ENCODE peak calls at places on chromosomes 7 and 10, in five cellular contexts. T is HepG2, H is SK-N-SH, Z is K562, R is GM12878. Q is an unnamed sample.

GRCh38 chr10:72272689-72273409 is 875 bp upstream of the DDIT4 start:
- DNase-seq in T (peak), H (peak), Z (peak), R (no peak), Q (no peak)

GRCh38 chr7:2198760-2199159 is 34.0 kb downstream of the MAD1L1 start:
- DNase-seq in T (no peak), H (no peak), Z (no peak), R (no peak), Q (no peak)

GRCh38 chr7:81402227-81402626 is 367.6 kb downstream of the HGF start:
- DNase-seq in T (no peak), H (no peak), Z (no peak), R (no peak), Q (no peak)

GRCh38 chr10:91200314-91201212 is 19.9 kb upstream of the PCGF5 start:
- DNase-seq in T (no peak), H (no peak), Z (no peak), R (no peak), Q (no peak)

GRCh38 chr10:12107781-12108180 is 21.7 kb upstream of the SEC61A2 start:
- DNase-seq in T (no peak), H (no peak), Z (no peak), R (no peak), Q (no peak)

GRCh38 chr7:104160375-104160774 is 47.4 kb downstream of the ORC5 start:
- DNase-seq in T (no peak), H (peak), Z (peak), R (no peak), Q (no peak)

GRCh38 chr10:46079831-46080585 is 33.9 kb upstream of the MSMB start:
- DNase-seq in T (no peak), H (no peak), Z (no peak), R (no peak), Q (peak)

GRCh38 chr10:71077796-71078453 is 134.4 kb upstream of the UNC5B start:
- DNase-seq in T (no peak), H (no peak), Z (no peak), R (no peak), Q (no peak)

GRCh38 chr7:19648791-19649190 is 60.0 kb downstream of the POLR1F start:
- DNase-seq in T (no peak), H (no peak), Z (no peak), R (no peak), Q (no peak)

GRCh38 chr10:46560381-46560780 is 3.9 kb upstream of the GPRIN2 start:
- DNase-seq in T (no peak), H (no peak), Z (no peak), R (no peak), Q (no peak)

GRCh38 chr10:48450233-48450810 is 143.8 kb downstream of the MAPK8 start:
- DNase-seq in T (no peak), H (no peak), Z (no peak), R (no peak), Q (no peak)

GRCh38 chr10:95387383-95387782 is 96.6 kb upstream of the PDLIM1 start:
- DNase-seq in T (no peak), H (no peak), Z (no peak), R (no peak), Q (no peak)

GRCh38 chr10:59276928-59277327 is 85.4 kb downstream of the FAM13C start:
- DNase-seq in T (no peak), H (no peak), Z (no peak), R (no peak), Q (no peak)

GRCh38 chr7:45267262-45267661 is 109.7 kb downstream of the RAMP3 start:
- DNase-seq in T (no peak), H (no peak), Z (no peak), R (no peak), Q (no peak)

GRCh38 chr7:101857358-101857794 is 40.0 kb downstream of the CUX1 start:
- DNase-seq in T (no peak), H (peak), Z (peak), R (peak), Q (no peak)

GRCh38 chr7:42527004-42527403 is 290.0 kb upstream of the GLI3 start:
- DNase-seq in T (no peak), H (no peak), Z (no peak), R (no peak), Q (no peak)

GRCh38 chr10:73881221-73881919 is 7.0 kb upstream of the CAMK2G start:
- DNase-seq in T (no peak), H (no peak), Z (no peak), R (no peak), Q (no peak)

GRCh38 chr7:64873517-64873916 is 29.6 kb upstream of the ZNF273 start:
- DNase-seq in T (no peak), H (peak), Z (no peak), R (no peak), Q (no peak)

GRCh38 chr7:111026301-111026700 is 64.6 kb upstream of the LRRN3 start:
- DNase-seq in T (peak), H (no peak), Z (no peak), R (no peak), Q (no peak)

GRCh38 chr7:85866540-85866939 is 679.7 kb upstream of the SEMA3D start:
- DNase-seq in T (no peak), H (no peak), Z (no peak), R (no peak), Q (no peak)

GRCh38 chr10:6009159-6009558 is 31.8 kb upstream of the IL15RA start:
- DNase-seq in T (no peak), H (no peak), Z (no peak), R (no peak), Q (no peak)

GRCh38 chr10:116779076-116779687 is 36.8 kb upstream of the HSPA12A start:
- DNase-seq in T (no peak), H (no peak), Z (no peak), R (no peak), Q (no peak)

GRCh38 chr7:149023662-149024061 is 4.6 kb downstream of the PDIA4 start:
- DNase-seq in T (no peak), H (no peak), Z (no peak), R (no peak), Q (no peak)

GRCh38 chr7:1920266-1920681 is 250.2 kb downstream of the ELFN1 start:
- DNase-seq in T (no peak), H (no peak), Z (no peak), R (no peak), Q (peak)

GRCh38 chr7:101898019-101898575 is 80.7 kb downstream of the CUX1 start:
- DNase-seq in T (no peak), H (no peak), Z (no peak), R (no peak), Q (no peak)

GRCh38 chr7:1460757-1461639 is 1.7 kb upstream of the MICALL2 start:
- DNase-seq in T (peak), H (no peak), Z (peak), R (no peak), Q (peak)

GRCh38 chr10:59513558-59513957 is 151.2 kb upstream of the FAM13C start:
- DNase-seq in T (no peak), H (peak), Z (no peak), R (no peak), Q (no peak)

GRCh38 chr7:20198295-20198694 is 18.9 kb downstream of the MACC1 start:
- DNase-seq in T (no peak), H (no peak), Z (no peak), R (no peak), Q (no peak)

GRCh38 chr7:29877196-29877595 is 70.9 kb downstream of the WIPF3 start:
- DNase-seq in T (peak), H (no peak), Z (no peak), R (no peak), Q (no peak)

GRCh38 chr7:120741371-120742042 is 116.4 kb downstream of the TSPAN12 start:
- DNase-seq in T (no peak), H (no peak), Z (no peak), R (no peak), Q (no peak)

GRCh38 chr7:32536585-32536984 is 41.3 kb downstream of the AVL9 start:
- DNase-seq in T (no peak), H (no peak), Z (no peak), R (no peak), Q (no peak)

GRCh38 chr7:894164-894867 is 18.0 kb downstream of the GET4 start:
- DNase-seq in T (no peak), H (no peak), Z (no peak), R (no peak), Q (no peak)

GRCh38 chr7:155918720-155919399 is 106.6 kb upstream of the SHH start:
- DNase-seq in T (peak), H (no peak), Z (peak), R (no peak), Q (no peak)

GRCh38 chr7:25567430-25567829 is 339.1 kb upstream of the NPVF start:
- DNase-seq in T (no peak), H (no peak), Z (no peak), R (no peak), Q (no peak)

GRCh38 chr7:50728184-50728583 is 54.5 kb downstream of the GRB10 start:
- DNase-seq in T (no peak), H (no peak), Z (no peak), R (no peak), Q (no peak)

GRCh38 chr7:50731703-50732582 is 50.8 kb downstream of the GRB10 start:
- DNase-seq in T (no peak), H (no peak), Z (no peak), R (no peak), Q (no peak)

GRCh38 chr7:50730459-50731400 is 52.0 kb downstream of the GRB10 start:
- DNase-seq in T (peak), H (no peak), Z (no peak), R (no peak), Q (no peak)

GRCh38 chr7:50727711-50728110 is 55.0 kb downstream of the GRB10 start:
- DNase-seq in T (no peak), H (no peak), Z (no peak), R (no peak), Q (no peak)

DNA sequence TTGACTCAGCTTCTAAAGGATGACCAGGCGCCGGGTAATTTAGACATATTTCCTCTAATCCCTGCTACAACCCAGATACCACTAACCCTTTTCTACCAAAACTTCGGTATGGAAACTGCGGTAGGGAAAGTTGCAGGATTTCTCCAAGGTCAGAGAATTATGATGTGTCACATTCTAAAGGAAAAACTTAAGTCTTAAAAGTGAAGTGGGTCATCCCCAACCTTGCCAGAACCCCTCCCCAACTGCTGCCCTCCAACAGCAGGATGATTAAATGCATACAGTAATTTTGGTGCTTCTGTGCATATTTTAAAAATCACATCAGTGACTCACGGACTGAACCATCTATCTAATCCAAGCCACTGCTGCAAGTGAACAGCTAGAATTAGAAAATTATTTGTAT is 52.7 kb downstream of the GRB10 start:
- DNase-seq in T (no peak), H (no peak), Z (no peak), R (no peak), Q (no peak)
- TF ChIP-seq GABPA in T (no peak), H (no peak), Z (no peak), R (no peak), Q (no peak)

GRCh38 chr7:15081891-15082290 is 179.3 kb upstream of the DGKB start:
- DNase-seq in T (no peak), H (no peak), Z (no peak), R (no peak), Q (no peak)

GRCh38 chr7:15086171-15086745 is 183.7 kb upstream of the DGKB start:
- DNase-seq in T (no peak), H (no peak), Z (no peak), R (no peak), Q (no peak)

GRCh38 chr7:15086882-15087281 is 184.3 kb upstream of the DGKB start:
- DNase-seq in T (no peak), H (no peak), Z (no peak), R (no peak), Q (no peak)

GRCh38 chr7:15084368-15084767 is 181.8 kb upstream of the DGKB start:
- DNase-seq in T (no peak), H (no peak), Z (no peak), R (no peak), Q (no peak)

DNA sequence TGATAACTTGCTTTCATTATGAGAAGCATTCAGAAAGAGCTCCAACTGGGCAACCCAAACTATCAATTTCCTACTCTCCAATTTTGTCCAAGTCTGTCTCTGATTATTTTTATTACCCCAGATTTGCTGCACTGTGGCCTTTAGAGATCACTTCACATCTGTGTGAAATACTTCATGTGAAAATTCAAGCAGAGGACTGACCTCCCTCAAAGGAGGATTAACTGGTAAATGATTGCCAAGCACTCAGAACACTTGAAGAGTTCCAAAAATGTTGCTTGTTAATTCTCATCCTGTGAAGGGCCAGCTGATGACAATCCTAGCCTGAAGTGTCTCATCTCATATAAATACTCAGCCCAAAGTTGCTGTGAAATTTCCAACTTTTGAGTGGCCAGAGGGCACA is 182.8 kb upstream of the DGKB start:
- DNase-seq in T (no peak), H (no peak), Z (no peak), R (no peak), Q (no peak)
- TF ChIP-seq POLR2AphosphoS5 in T (no peak), H (no peak), Z (no peak), R (no peak), Q (no peak)

DNA sequence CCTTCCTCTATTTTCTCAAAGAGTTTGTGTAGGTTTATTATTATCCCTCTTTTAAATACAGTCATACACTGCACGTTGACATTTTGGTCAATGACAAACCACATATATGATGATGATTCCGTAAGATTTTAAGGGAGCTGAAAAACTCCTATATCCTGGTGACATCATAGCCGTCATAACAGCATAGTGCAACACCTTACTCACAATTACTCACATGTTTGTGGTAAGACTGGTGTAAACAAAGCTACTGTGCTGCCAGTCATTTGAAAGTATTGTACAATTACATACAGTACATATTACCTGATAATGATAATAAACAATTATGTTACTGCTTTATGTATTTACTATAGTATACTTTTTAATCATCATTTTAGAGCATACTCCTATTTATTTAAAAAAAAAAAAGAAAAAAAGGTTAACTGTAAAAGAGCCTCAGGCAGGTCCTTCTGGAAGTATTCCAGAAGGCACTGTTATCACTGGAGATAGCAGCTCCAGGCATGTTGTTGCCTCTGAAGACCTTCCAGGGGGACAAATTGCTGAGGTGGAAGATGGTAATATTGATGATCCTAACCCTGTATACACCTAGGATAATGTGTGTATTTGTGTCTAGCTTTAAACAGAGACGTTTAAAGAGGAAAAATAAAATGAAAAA is 123.3 kb upstream of the CDK1 start:
- DNase-seq in T (no peak), H (no peak), Z (peak), R (no peak), Q (no peak)
- TF ChIP-seq REST in T (no peak), H (no peak), Z (no peak), R (no peak), Q (no peak)

GRCh38 chr10:49615721-49616120 is 1.9 kb downstream of the CHAT start:
- DNase-seq in T (no peak), H (peak), Z (no peak), R (no peak), Q (no peak)
- TF ChIP-seq GABPA in T (no peak), H (no peak), Z (no peak), R (no peak), Q (no peak)

DNA sequence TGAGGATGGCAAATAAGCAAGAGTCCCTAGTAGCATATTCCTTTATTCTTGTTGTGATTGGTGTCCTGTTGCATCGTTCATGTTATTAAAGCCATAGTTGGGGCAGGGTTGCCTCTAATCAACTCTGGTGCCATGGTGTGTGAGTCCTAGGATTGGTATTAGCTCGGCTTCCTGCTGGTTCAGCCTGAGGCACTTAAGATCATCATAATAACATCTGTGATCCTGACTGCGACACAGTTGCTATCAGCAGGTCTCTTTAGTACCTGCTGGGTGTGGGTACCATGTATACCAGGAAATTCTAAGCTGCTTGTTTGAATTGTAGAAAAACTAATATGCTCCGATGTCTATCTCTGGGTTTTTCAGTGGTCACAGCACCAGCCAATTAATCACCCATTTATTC is 1.6 kb downstream of the WEE2 start:
- DNase-seq in T (no peak), H (no peak), Z (no peak), R (no peak), Q (no peak)
- TF ChIP-seq POLR2AphosphoS5 in T (no peak), H (no peak), Z (no peak), R (no peak), Q (no peak)

DNA sequence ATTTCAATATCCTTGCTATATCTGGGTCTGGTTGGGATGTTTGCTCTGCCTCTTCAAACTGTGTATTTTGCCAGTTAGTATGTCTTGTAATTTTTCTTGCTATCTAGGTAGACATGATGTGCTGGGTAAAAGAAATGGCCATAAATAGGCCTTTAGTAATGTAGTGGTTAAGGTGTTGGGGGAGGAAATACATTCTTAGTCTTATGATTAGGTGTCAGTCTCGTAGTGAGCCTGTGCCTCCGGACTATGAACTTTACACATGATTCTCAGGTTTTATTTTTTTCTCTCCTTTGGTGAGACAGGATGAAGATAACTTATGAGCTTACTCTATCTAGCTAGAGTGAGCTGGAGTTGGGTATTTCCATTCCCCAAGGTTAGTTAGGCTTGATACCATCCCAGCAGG is 32.4 kb upstream of the NME8 start:
- DNase-seq in T (no peak), H (no peak), Z (no peak), R (peak), Q (no peak)
- TF ChIP-seq REST in T (no peak), H (no peak), Z (no peak), R (no peak), Q (no peak)

DNA sequence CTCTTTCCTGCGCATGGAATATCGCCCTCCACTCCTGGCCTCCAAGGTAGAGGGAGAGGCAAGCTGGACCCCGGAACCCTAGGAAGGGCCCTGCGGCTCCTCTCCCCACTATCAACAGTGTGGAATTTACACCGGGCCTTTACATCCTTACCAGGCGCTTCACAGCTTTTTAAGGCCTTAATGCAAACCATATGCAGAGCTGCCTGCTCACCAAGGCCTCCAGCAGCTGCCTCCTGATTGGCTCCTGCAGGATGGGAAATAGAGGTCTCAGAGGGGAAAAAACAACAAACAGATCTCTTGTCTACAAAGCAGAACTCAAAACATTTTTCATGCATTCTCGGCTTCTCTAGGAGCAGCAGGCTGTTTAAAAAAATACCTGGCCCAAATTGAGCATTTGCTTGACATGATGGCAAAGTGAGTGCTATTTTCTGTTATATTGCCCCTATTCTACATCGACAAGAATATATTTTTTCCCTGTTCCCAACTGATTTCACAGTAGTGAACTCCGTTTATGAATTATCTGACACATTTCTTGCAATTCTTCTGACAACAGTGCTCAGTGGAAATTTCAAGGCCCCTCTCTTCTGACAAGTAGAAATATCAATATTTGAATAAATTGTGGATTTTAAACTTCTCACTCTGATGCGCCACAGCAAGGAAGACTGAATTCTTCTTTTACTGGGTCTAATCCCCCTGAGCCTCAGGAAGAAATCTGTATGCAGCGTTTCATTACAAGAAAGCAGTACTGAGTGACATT is 51.7 kb downstream of the EBF3 start:
- DNase-seq in T (no peak), H (peak), Z (no peak), R (no peak), Q (no peak)
- TF ChIP-seq GABPA in T (no peak), H (no peak), Z (no peak), R (no peak), Q (no peak)